ENCODE peak calls at places on chromosomes 11 and 22, in nine cellular contexts. A is coronary artery, U is cardiac muscle cell, I is colonic mucosa, R is epithelial cell of esophagus, X is GM12865, M is heart left ventricle, G is K562, K is WERI-Rb-1. T is an unnamed sample.

GRCh38 chr11:44313701-44314489 is 4.0 kb upstream of the ALX4 start:
- DNase-seq in A (no peak), U (no peak), I (no peak), R (no peak), X (no peak), M (no peak), G (no peak), K (no peak), T (no peak)

GRCh38 chr11:115579181-115579825 is 75.1 kb upstream of the CADM1 start:
- DNase-seq in A (peak), U (no peak), I (no peak), R (no peak), X (no peak), M (no peak), G (no peak), K (no peak), T (no peak)

GRCh38 chr22:29060251-29060650 is 1.4 kb downstream of the C22orf31 start:
- DNase-seq in A (no peak), U (no peak), I (no peak), R (no peak), X (no peak), M (peak), G (no peak), K (no peak), T (no peak)

GRCh38 chr11:77467233-77467632 is 6.7 kb downstream of the PAK1 start:
- DNase-seq in A (no peak), U (no peak), I (no peak), R (peak), X (no peak), M (no peak), G (no peak), K (no peak), T (no peak)

GRCh38 chr22:46432164-46433068 is 96.9 kb downstream of the TRMU start:
- DNase-seq in A (no peak), U (no peak), I (peak), R (no peak), X (peak), M (no peak), G (no peak), K (no peak), T (no peak)

GRCh38 chr22:50657925-50658324 is 14.7 kb upstream of the SHANK3 start:
- DNase-seq in A (no peak), U (no peak), I (no peak), R (no peak), X (no peak), M (no peak), G (no peak), K (no peak), T (no peak)

GRCh38 chr11:77779935-77780334 is 40.6 kb downstream of the RSF1 start:
- DNase-seq in A (no peak), U (peak), I (no peak), R (peak), X (no peak), M (no peak), G (no peak), K (no peak), T (no peak)

GRCh38 chr11:118227865-118228785 is 3.3 kb upstream of the JAML start:
- DNase-seq in A (no peak), U (no peak), I (no peak), R (no peak), X (peak), M (no peak), G (no peak), K (no peak), T (no peak)

GRCh38 chr22:29457730-29458129 is 19.3 kb downstream of the RFPL1 start:
- DNase-seq in A (no peak), U (peak), I (peak), R (peak), X (peak), M (no peak), G (peak), K (peak), T (no peak)

GRCh38 chr11:116224154-116224888 is 548.5 kb downstream of the BUD13 start:
- DNase-seq in A (no peak), U (peak), I (peak), R (peak), X (peak), M (no peak), G (peak), K (peak), T (peak)

GRCh38 chr11:67299471-67300191 is 3.7 kb upstream of the SSH3 start:
- DNase-seq in A (no peak), U (no peak), I (no peak), R (no peak), X (no peak), M (no peak), G (no peak), K (no peak), T (no peak)

GRCh38 chr11:9274499-9275228 is 9.5 kb upstream of the DENND5A start:
- DNase-seq in A (no peak), U (no peak), I (no peak), R (no peak), X (no peak), M (peak), G (no peak), K (no peak), T (no peak)

GRCh38 chr11:68341557-68342458 is 29.4 kb downstream of the LRP5 start:
- DNase-seq in A (no peak), U (no peak), I (no peak), R (no peak), X (no peak), M (no peak), G (no peak), K (no peak), T (no peak)
- TF ChIP-seq CTCF in A (no peak), U (no peak), I (no peak), R (peak), X (no peak), M (no peak), G (no peak), K (no peak), T (no peak)

DNA sequence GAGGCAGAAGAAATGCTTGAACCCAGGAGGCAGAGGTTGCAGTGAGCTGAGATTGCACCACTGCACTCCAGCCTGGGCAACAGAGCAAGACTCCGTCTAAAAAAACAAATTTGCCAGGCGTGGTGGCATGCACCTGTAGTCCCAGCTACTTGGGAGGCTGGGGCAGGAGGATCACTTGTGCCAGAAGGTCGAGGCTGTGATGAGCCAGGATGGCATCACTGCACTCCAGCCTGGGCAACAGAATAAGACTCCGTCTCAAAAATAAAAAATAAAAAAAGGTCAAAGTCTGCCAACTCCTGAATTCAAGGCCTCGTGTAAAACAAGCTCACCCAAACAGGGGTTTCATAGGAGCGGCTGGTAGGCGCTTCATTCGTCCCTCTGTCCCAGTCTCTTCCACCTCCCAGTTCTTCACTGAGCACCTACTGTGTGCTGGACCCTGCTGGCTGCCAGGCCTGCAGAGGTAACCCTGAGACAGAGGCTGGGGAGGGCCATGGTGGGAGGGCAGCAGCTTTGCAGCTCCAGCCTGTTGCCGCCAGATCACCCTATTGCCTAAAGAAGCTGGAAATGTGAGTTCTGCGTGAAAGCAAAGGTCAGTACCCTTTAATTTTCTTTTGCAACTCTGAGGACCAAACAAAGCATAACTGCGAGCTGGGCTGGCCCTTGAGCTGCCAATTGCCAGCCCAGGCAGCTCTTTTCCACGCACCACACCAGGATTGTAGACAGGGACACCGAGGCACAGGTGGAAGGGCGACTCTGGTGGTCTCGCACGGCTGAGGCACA is 15.3 kb downstream of the RPL3 start:
- DNase-seq in A (no peak), U (no peak), I (no peak), R (no peak), X (no peak), M (no peak), G (no peak), K (no peak), T (no peak)
- TF ChIP-seq CTCF in A (no peak), U (no peak), I (no peak), R (no peak), X (no peak), M (no peak), G (no peak), K (no peak), T (no peak)

GRCh38 chr22:33049125-33049729 is 9.0 kb downstream of the SYN3 start:
- DNase-seq in A (no peak), U (peak), I (peak), R (peak), X (peak), M (peak), G (peak), K (peak), T (peak)
- TF ChIP-seq CTCF in A (peak), U (peak), I (peak), R (peak), X (peak), M (peak), G (peak), K (peak), T (peak)

DNA sequence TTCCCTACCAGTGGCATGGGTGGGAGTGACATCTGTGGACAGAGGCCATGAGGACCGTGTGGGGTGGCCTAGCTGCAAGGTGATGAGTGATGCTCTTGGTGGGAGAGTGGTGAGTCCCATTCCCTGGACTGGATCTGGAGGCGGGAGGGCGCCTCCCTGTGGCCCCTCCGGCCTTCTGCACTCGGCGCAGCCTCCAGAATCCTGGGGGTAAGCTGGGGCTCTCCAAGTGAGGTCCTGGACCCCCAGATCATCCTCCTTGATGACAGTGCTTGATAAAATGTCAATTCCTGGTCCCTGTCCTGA is 32.3 kb upstream of the PRR5 start:
- DNase-seq in A (no peak), U (peak), I (no peak), R (peak), X (no peak), M (no peak), G (peak), K (peak), T (no peak)
- TF ChIP-seq CTCF in A (no peak), U (peak), I (no peak), R (peak), X (no peak), M (peak), G (peak), K (peak), T (peak)

GRCh38 chr11:72675221-72675620 is 999 bp upstream of the PDE2A start:
- DNase-seq in A (no peak), U (no peak), I (no peak), R (no peak), X (no peak), M (no peak), G (no peak), K (no peak), T (no peak)
- TF ChIP-seq CTCF in A (no peak), U (no peak), I (no peak), R (no peak), X (no peak), M (no peak), G (no peak), K (no peak), T (no peak)

GRCh38 chr11:65452806-65453490 is 30.4 kb downstream of the NEAT1 start:
- DNase-seq in A (peak), U (no peak), I (no peak), R (peak), X (no peak), M (no peak), G (no peak), K (no peak), T (no peak)

GRCh38 chr11:65459552-65459951 is 37.0 kb downstream of the NEAT1 start:
- DNase-seq in A (no peak), U (no peak), I (no peak), R (no peak), X (peak), M (no peak), G (peak), K (no peak), T (no peak)

GRCh38 chr11:65456418-65456817 is 33.8 kb downstream of the NEAT1 start:
- DNase-seq in A (no peak), U (no peak), I (no peak), R (no peak), X (no peak), M (no peak), G (no peak), K (no peak), T (no peak)

GRCh38 chr11:65454311-65454695 is 31.7 kb downstream of the NEAT1 start:
- DNase-seq in A (peak), U (no peak), I (no peak), R (no peak), X (no peak), M (no peak), G (no peak), K (no peak), T (no peak)

GRCh38 chr11:65454696-65455456 is 32.3 kb downstream of the NEAT1 start:
- DNase-seq in A (peak), U (peak), I (peak), R (peak), X (peak), M (peak), G (peak), K (no peak), T (peak)
- TF ChIP-seq CTCF in A (no peak), U (peak), I (no peak), R (no peak), X (peak), M (no peak), G (peak), K (no peak), T (no peak)

GRCh38 chr11:112023104-112023503 is 2.1 kb upstream of the DLAT start:
- DNase-seq in A (no peak), U (peak), I (no peak), R (no peak), X (no peak), M (no peak), G (no peak), K (no peak), T (no peak)
- TF ChIP-seq CTCF in A (no peak), U (no peak), I (no peak), R (no peak), X (no peak), M (no peak), G (peak), K (no peak), T (peak)

GRCh38 chr22:22855617-22856308 is 31.9 kb upstream of the IGLL5 start:
- DNase-seq in A (no peak), U (no peak), I (peak), R (no peak), X (peak), M (no peak), G (peak), K (peak), T (peak)
- TF ChIP-seq CTCF in A (no peak), U (peak), I (peak), R (peak), X (peak), M (peak), G (no peak), K (peak), T (peak)

GRCh38 chr11:76445122-76446084 is 585 bp downstream of the EMSY start:
- DNase-seq in A (peak), U (peak), I (peak), R (peak), X (peak), M (peak), G (peak), K (peak), T (peak)
- TF ChIP-seq CTCF in A (no peak), U (no peak), I (no peak), R (peak), X (no peak), M (no peak), G (peak), K (peak), T (peak)

GRCh38 chr11:5013012-5013411 is 18.4 kb downstream of the OR51L1 start:
- DNase-seq in A (no peak), U (no peak), I (no peak), R (no peak), X (no peak), M (no peak), G (no peak), K (no peak), T (no peak)

GRCh38 chr11:5011254-5011653 is 16.6 kb downstream of the OR51L1 start:
- DNase-seq in A (no peak), U (no peak), I (no peak), R (no peak), X (no peak), M (no peak), G (no peak), K (no peak), T (no peak)

GRCh38 chr11:5004429-5005274 is 10.0 kb downstream of the OR51L1 start:
- DNase-seq in A (no peak), U (peak), I (peak), R (peak), X (peak), M (peak), G (peak), K (peak), T (peak)

GRCh38 chr11:5007561-5007960 is 12.9 kb downstream of the OR51L1 start:
- DNase-seq in A (no peak), U (no peak), I (no peak), R (peak), X (peak), M (no peak), G (peak), K (no peak), T (no peak)
- TF ChIP-seq CTCF in A (no peak), U (no peak), I (no peak), R (no peak), X (no peak), M (no peak), G (no peak), K (no peak), T (no peak)